ENCODE peak calls at places on chromosomes 5 and 9, in four cellular contexts. One of them, this sample, is unnamed. For H3K27me3, the result is how much of the 10 kb centered on the place peaks cover.

GRCh38 chr9:127567898-127568617 is 44.0 kb upstream of the STXBP1 start:
- DNase-seq in H1: no peak
- DNase-seq in HepG2: no peak
- DNase-seq in GM12878: no peak
- DNase-seq in this sample: no peak

GRCh38 chr9:129232839-129233568 is 54.9 kb upstream of the IER5L start:
- DNase-seq in H1: no peak
- DNase-seq in HepG2: no peak
- DNase-seq in GM12878: no peak
- DNase-seq in this sample: no peak

GRCh38 chr9:121213136-121213806 is 11.6 kb upstream of the RAB14 start:
- DNase-seq in H1: peak
- DNase-seq in HepG2: peak
- DNase-seq in GM12878: no peak
- DNase-seq in this sample: peak

GRCh38 chr9:92171281-92171680 is 56.1 kb upstream of the SPTLC1 start:
- DNase-seq in H1: no peak
- DNase-seq in HepG2: no peak
- DNase-seq in GM12878: no peak
- DNase-seq in this sample: no peak

GRCh38 chr9:12680341-12680740 is 12.8 kb upstream of the TYRP1 start:
- DNase-seq in H1: no peak
- DNase-seq in HepG2: no peak
- DNase-seq in GM12878: no peak
- DNase-seq in this sample: peak

GRCh38 chr9:89505795-89506385 is 8.0 kb upstream of the SEMA4D start:
- DNase-seq in H1: no peak
- DNase-seq in HepG2: no peak
- DNase-seq in GM12878: no peak
- DNase-seq in this sample: no peak

GRCh38 chr9:136016882-136017812 is 56.0 kb upstream of the UBAC1 start:
- DNase-seq in H1: no peak
- DNase-seq in HepG2: no peak
- DNase-seq in GM12878: no peak
- DNase-seq in this sample: no peak

GRCh38 chr9:106143781-106144180 is 449.4 kb downstream of the TMEM38B start:
- DNase-seq in H1: no peak
- DNase-seq in HepG2: no peak
- DNase-seq in GM12878: no peak
- DNase-seq in this sample: no peak

GRCh38 chr9:83355729-83356128 is 182.5 kb downstream of the FRMD3 start:
- DNase-seq in H1: no peak
- DNase-seq in HepG2: no peak
- DNase-seq in GM12878: no peak
- DNase-seq in this sample: no peak

GRCh38 chr9:131289301-131290038 is at the start of gene PLPP7:
- DNase-seq in H1: no peak
- DNase-seq in HepG2: peak
- DNase-seq in GM12878: no peak
- DNase-seq in this sample: peak

GRCh38 chr9:104844710-104845109 is 80.8 kb downstream of the NIPSNAP3B start:
- DNase-seq in H1: no peak
- DNase-seq in HepG2: no peak
- DNase-seq in GM12878: no peak
- DNase-seq in this sample: no peak

GRCh38 chr9:68533678-68534077 is 7.0 kb downstream of the TMEM252 start:
- DNase-seq in H1: no peak
- DNase-seq in HepG2: no peak
- DNase-seq in GM12878: no peak
- DNase-seq in this sample: no peak

GRCh38 chr9:70478963-70479641 is 64.6 kb upstream of the KLF9 start:
- DNase-seq in H1: no peak
- DNase-seq in HepG2: no peak
- DNase-seq in GM12878: no peak
- DNase-seq in this sample: no peak

GRCh38 chr5:20610650-20611049 is 622.6 kb upstream of the CDH18 start:
- DNase-seq in H1: no peak
- DNase-seq in HepG2: no peak
- DNase-seq in GM12878: no peak
- DNase-seq in this sample: no peak

GRCh38 chr9:27194401-27195091 is 85.5 kb downstream of the TEK start:
- DNase-seq in H1: no peak
- DNase-seq in HepG2: no peak
- DNase-seq in GM12878: no peak
- DNase-seq in this sample: no peak

GRCh38 chr5:1931590-1932138 is 48.9 kb upstream of the IRX4 start:
- DNase-seq in H1: no peak
- DNase-seq in HepG2: no peak
- DNase-seq in GM12878: no peak
- DNase-seq in this sample: no peak

GRCh38 chr9:128895556-128895955 is 13.6 kb downstream of the LRRC8A start:
- DNase-seq in H1: no peak
- DNase-seq in HepG2: no peak
- DNase-seq in GM12878: no peak
- DNase-seq in this sample: no peak

GRCh38 chr9:134180786-134181647 is 16.7 kb upstream of the RNU6ATAC start:
- DNase-seq in H1: no peak
- DNase-seq in HepG2: no peak
- DNase-seq in GM12878: no peak
- DNase-seq in this sample: no peak

GRCh38 chr9:124257070-124257864 is 482 bp upstream of the NEK6 start:
- DNase-seq in H1: no peak
- DNase-seq in HepG2: no peak
- DNase-seq in GM12878: no peak
- DNase-seq in this sample: no peak

GRCh38 chr5:35838370-35839042 is 18.2 kb upstream of the IL7R start:
- DNase-seq in H1: no peak
- DNase-seq in HepG2: no peak
- DNase-seq in GM12878: no peak
- DNase-seq in this sample: no peak

GRCh38 chr5:73630760-73631159 is 4.8 kb downstream of the ARHGEF28 start:
- DNase-seq in H1: no peak
- DNase-seq in HepG2: no peak
- DNase-seq in GM12878: no peak
- DNase-seq in this sample: no peak

GRCh38 chr5:114018178-114018577 is 343.7 kb upstream of the KCNN2 start:
- DNase-seq in H1: no peak
- DNase-seq in HepG2: peak
- DNase-seq in GM12878: no peak
- DNase-seq in this sample: peak

GRCh38 chr5:6550628-6551027 is 82.2 kb downstream of the NSUN2 start:
- DNase-seq in H1: no peak
- DNase-seq in HepG2: no peak
- DNase-seq in GM12878: no peak
- DNase-seq in this sample: no peak

GRCh38 chr5:40683351-40683750 is 3.6 kb downstream of the PTGER4 start:
- DNase-seq in H1: no peak
- DNase-seq in HepG2: no peak
- DNase-seq in GM12878: no peak
- DNase-seq in this sample: no peak

GRCh38 chr5:113202904-113203716 is 226.5 kb downstream of the DCP2 start:
- DNase-seq in H1: no peak
- DNase-seq in HepG2: peak
- DNase-seq in GM12878: no peak
- DNase-seq in this sample: no peak

GRCh38 chr9:98916660-98917059 is 27.0 kb upstream of the COL15A1 start:
- DNase-seq in H1: no peak
- DNase-seq in HepG2: no peak
- DNase-seq in GM12878: no peak
- DNase-seq in this sample: no peak

GRCh38 chr9:32378496-32378895 is 5.9 kb upstream of the ACO1 start:
- DNase-seq in H1: no peak
- DNase-seq in HepG2: peak
- DNase-seq in GM12878: peak
- DNase-seq in this sample: peak

GRCh38 chr5:66356011-66356565 is 212.0 kb downstream of the SREK1 start:
- DNase-seq in H1: no peak
- DNase-seq in HepG2: no peak
- DNase-seq in GM12878: no peak
- DNase-seq in this sample: no peak

GRCh38 chr9:81829201-81829882 is 98.9 kb upstream of the SPATA31D4 start:
- DNase-seq in H1: no peak
- DNase-seq in HepG2: no peak
- DNase-seq in GM12878: no peak
- DNase-seq in this sample: no peak

GRCh38 chr5:15365040-15365439 is 134.9 kb upstream of the FBXL7 start:
- DNase-seq in H1: no peak
- DNase-seq in HepG2: no peak
- DNase-seq in GM12878: no peak
- DNase-seq in this sample: no peak

GRCh38 chr5:20572560-20572959 is 584.6 kb upstream of the CDH18 start:
- DNase-seq in H1: no peak
- DNase-seq in HepG2: no peak
- DNase-seq in GM12878: no peak
- DNase-seq in this sample: no peak

GRCh38 chr9:19456996-19457693 is 48.3 kb downstream of the ACER2 start:
- DNase-seq in H1: peak
- DNase-seq in HepG2: peak
- DNase-seq in GM12878: peak
- DNase-seq in this sample: peak

GRCh38 chr5:168747987-168748777 is 169.0 kb upstream of the PANK3 start:
- DNase-seq in H1: peak
- DNase-seq in HepG2: peak
- DNase-seq in GM12878: no peak
- DNase-seq in this sample: peak

GRCh38 chr9:94081864-94082468 is 2.3 kb upstream of the PTPDC1 start:
- DNase-seq in H1: no peak
- DNase-seq in HepG2: no peak
- DNase-seq in GM12878: no peak
- DNase-seq in this sample: no peak

GRCh38 chr5:115856936-115857524 is 15.3 kb downstream of the AP3S1 start:
- DNase-seq in H1: no peak
- DNase-seq in HepG2: no peak
- DNase-seq in GM12878: no peak
- DNase-seq in this sample: no peak

GRCh38 chr5:139633295-139634027 is 14.7 kb upstream of the CXXC5 start:
- DNase-seq in H1: no peak
- DNase-seq in HepG2: peak
- DNase-seq in GM12878: no peak
- DNase-seq in this sample: no peak

GRCh38 chr5:2168601-2169416 is 286.1 kb upstream of the IRX4 start:
- DNase-seq in H1: no peak
- DNase-seq in HepG2: no peak
- DNase-seq in GM12878: no peak
- DNase-seq in this sample: no peak

GRCh38 chr9:135804588-135805421 is 102.5 kb downstream of the CAMSAP1 start:
- DNase-seq in H1: no peak
- DNase-seq in HepG2: peak
- DNase-seq in GM12878: no peak
- DNase-seq in this sample: no peak

GRCh38 chr5:103224118-103224893 is 34.3 kb upstream of the MACIR start:
- DNase-seq in H1: peak
- DNase-seq in HepG2: peak
- DNase-seq in GM12878: peak
- DNase-seq in this sample: peak

GRCh38 chr9:108894225-108894997 is 32.3 kb downstream of the ACTL7A start:
- DNase-seq in H1: no peak
- DNase-seq in HepG2: peak
- DNase-seq in GM12878: no peak
- DNase-seq in this sample: no peak

GRCh38 chr5:171954721-171955120 is 51.7 kb downstream of the FBXW11 start:
- DNase-seq in H1: no peak
- DNase-seq in HepG2: no peak
- DNase-seq in GM12878: no peak
- DNase-seq in this sample: no peak
- TF ChIP-seq YY1 in H1: no peak
- TF ChIP-seq YY1 in HepG2: no peak
- TF ChIP-seq YY1 in GM12878: no peak
- TF ChIP-seq YY1 in this sample: no peak

GRCh38 chr5:124960266-124960665 is 213.8 kb upstream of the ZNF608 start:
- DNase-seq in H1: no peak
- DNase-seq in HepG2: no peak
- DNase-seq in GM12878: no peak
- DNase-seq in this sample: no peak

GRCh38 chr5:124962735-124963134 is 216.3 kb upstream of the ZNF608 start:
- DNase-seq in H1: no peak
- DNase-seq in HepG2: no peak
- DNase-seq in GM12878: no peak
- DNase-seq in this sample: peak

GRCh38 chr5:124961517-124961916 is 215.1 kb upstream of the ZNF608 start:
- DNase-seq in H1: no peak
- DNase-seq in HepG2: no peak
- DNase-seq in GM12878: no peak
- DNase-seq in this sample: no peak

GRCh38 chr5:124963236-124963929 is 216.9 kb upstream of the ZNF608 start:
- DNase-seq in H1: no peak
- DNase-seq in HepG2: peak
- DNase-seq in GM12878: no peak
- DNase-seq in this sample: peak
- TF ChIP-seq SUZ12 in H1: no peak
- TF ChIP-seq SUZ12 in HepG2: no peak
- TF ChIP-seq SUZ12 in GM12878: no peak
- TF ChIP-seq SUZ12 in this sample: no peak

GRCh38 chr5:57828221-57828620 is 345.6 kb upstream of the ACTBL2 start:
- DNase-seq in H1: no peak
- DNase-seq in HepG2: no peak
- DNase-seq in GM12878: no peak
- DNase-seq in this sample: no peak
- H3K27me3 ChIP-seq in H1: under half
- H3K27me3 ChIP-seq in HepG2: under half
- H3K27me3 ChIP-seq in GM12878: under half
- H3K27me3 ChIP-seq in this sample: under half

DNA sequence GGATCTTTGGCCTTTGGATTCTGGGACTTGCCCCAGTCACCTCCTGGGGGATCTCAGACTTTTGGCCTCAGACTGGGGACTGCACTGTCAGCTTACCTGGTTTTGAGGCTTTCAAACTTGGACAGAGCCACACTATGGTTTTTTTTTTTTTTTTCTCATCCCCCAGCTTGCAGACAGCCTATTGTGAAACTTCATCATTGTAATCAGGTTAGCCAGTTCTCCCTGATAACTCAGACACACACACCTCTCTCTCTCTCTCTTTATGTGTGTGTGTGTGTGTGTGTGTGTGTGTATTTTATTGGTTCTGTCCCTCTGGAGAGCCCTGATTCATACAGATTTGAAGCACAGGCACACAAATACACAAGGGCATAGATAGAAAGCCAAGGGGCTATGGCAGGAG is 20.7 kb upstream of the VCAN start:
- DNase-seq in H1: no peak
- DNase-seq in HepG2: no peak
- DNase-seq in GM12878: no peak
- DNase-seq in this sample: no peak
- TF ChIP-seq YY1 in H1: no peak
- TF ChIP-seq YY1 in HepG2: no peak
- TF ChIP-seq YY1 in GM12878: no peak
- TF ChIP-seq YY1 in this sample: no peak

This sample was measured in NT2/D1.